ENCODE peak calls at places on chromosomes 6 and 20, in ten cellular contexts. One of them, this sample, is unnamed.
A peak's percentile ranks its signal among the peaks of the same experiment; 100 is the strongest.

GRCh38 chr6:136016228-136017225 is 165.0 kb downstream of the PDE7B start:
- DNase-seq in mucosa of gallbladder: no peak
- DNase-seq in psoas muscle: no peak
- DNase-seq in suprapubic skin: no peak
- DNase-seq in BE2C: no peak
- DNase-seq in stimulated activated CD8-positive, alpha-beta memory T cell treated with anti-CD3 and anti-CD28 coated beads, Interleukin-4, amount 100 ng/mL, for 1 hour: no peak
- DNase-seq in stimulated activated CD4-positive, alpha-beta T cell treated with anti-CD3 and anti-CD28 coated beads, TNF-alpha, amount 100 ng/mL, for 24 hours: no peak
- DNase-seq in ELR: peak; percentile 49
- DNase-seq in left ventricle myocardium inferior: no peak
- DNase-seq in astrocyte of the cerebellum: no peak
- DNase-seq in this sample: no peak

GRCh38 chr6:80316655-80317332 is 210.3 kb downstream of the BCKDHB start:
- DNase-seq in mucosa of gallbladder: no peak
- DNase-seq in psoas muscle: no peak
- DNase-seq in suprapubic skin: no peak
- DNase-seq in BE2C: no peak
- DNase-seq in stimulated activated CD8-positive, alpha-beta memory T cell treated with anti-CD3 and anti-CD28 coated beads, Interleukin-4, amount 100 ng/mL, for 1 hour: no peak
- DNase-seq in stimulated activated CD4-positive, alpha-beta T cell treated with anti-CD3 and anti-CD28 coated beads, TNF-alpha, amount 100 ng/mL, for 24 hours: no peak
- DNase-seq in ELR: no peak
- DNase-seq in left ventricle myocardium inferior: no peak
- DNase-seq in astrocyte of the cerebellum: no peak
- DNase-seq in this sample: no peak

GRCh38 chr6:4776967-4777925 is 1.0 kb downstream of the CDYL start:
- DNase-seq in mucosa of gallbladder: no peak
- DNase-seq in psoas muscle: no peak
- DNase-seq in suprapubic skin: peak; percentile 66
- DNase-seq in BE2C: peak; percentile 10
- DNase-seq in stimulated activated CD8-positive, alpha-beta memory T cell treated with anti-CD3 and anti-CD28 coated beads, Interleukin-4, amount 100 ng/mL, for 1 hour: no peak
- DNase-seq in stimulated activated CD4-positive, alpha-beta T cell treated with anti-CD3 and anti-CD28 coated beads, TNF-alpha, amount 100 ng/mL, for 24 hours: no peak
- DNase-seq in ELR: peak; percentile 50
- DNase-seq in left ventricle myocardium inferior: no peak
- DNase-seq in astrocyte of the cerebellum: peak; percentile 31
- DNase-seq in this sample: peak; percentile 16

GRCh38 chr6:111663692-111664564 is 58.2 kb upstream of the TRAF3IP2 start:
- DNase-seq in mucosa of gallbladder: no peak
- DNase-seq in psoas muscle: peak; percentile 66
- DNase-seq in suprapubic skin: no peak
- DNase-seq in BE2C: peak; percentile 88
- DNase-seq in stimulated activated CD8-positive, alpha-beta memory T cell treated with anti-CD3 and anti-CD28 coated beads, Interleukin-4, amount 100 ng/mL, for 1 hour: no peak
- DNase-seq in stimulated activated CD4-positive, alpha-beta T cell treated with anti-CD3 and anti-CD28 coated beads, TNF-alpha, amount 100 ng/mL, for 24 hours: no peak
- DNase-seq in ELR: peak; percentile 47
- DNase-seq in left ventricle myocardium inferior: peak; percentile 74
- DNase-seq in astrocyte of the cerebellum: no peak
- DNase-seq in this sample: no peak

GRCh38 chr6:99446076-99446475 is 21.0 kb upstream of the PNISR start:
- DNase-seq in mucosa of gallbladder: no peak
- DNase-seq in psoas muscle: no peak
- DNase-seq in suprapubic skin: no peak
- DNase-seq in BE2C: no peak
- DNase-seq in stimulated activated CD8-positive, alpha-beta memory T cell treated with anti-CD3 and anti-CD28 coated beads, Interleukin-4, amount 100 ng/mL, for 1 hour: no peak
- DNase-seq in stimulated activated CD4-positive, alpha-beta T cell treated with anti-CD3 and anti-CD28 coated beads, TNF-alpha, amount 100 ng/mL, for 24 hours: no peak
- DNase-seq in ELR: no peak
- DNase-seq in left ventricle myocardium inferior: no peak
- DNase-seq in astrocyte of the cerebellum: no peak
- DNase-seq in this sample: no peak

GRCh38 chr6:107274288-107274687 is 159.0 kb upstream of the BEND3 start:
- DNase-seq in mucosa of gallbladder: no peak
- DNase-seq in psoas muscle: no peak
- DNase-seq in suprapubic skin: no peak
- DNase-seq in BE2C: no peak
- DNase-seq in stimulated activated CD8-positive, alpha-beta memory T cell treated with anti-CD3 and anti-CD28 coated beads, Interleukin-4, amount 100 ng/mL, for 1 hour: no peak
- DNase-seq in stimulated activated CD4-positive, alpha-beta T cell treated with anti-CD3 and anti-CD28 coated beads, TNF-alpha, amount 100 ng/mL, for 24 hours: no peak
- DNase-seq in ELR: no peak
- DNase-seq in left ventricle myocardium inferior: no peak
- DNase-seq in astrocyte of the cerebellum: no peak
- DNase-seq in this sample: no peak

GRCh38 chr20:50729925-50730764 is 1.2 kb upstream of the PARD6B start:
- DNase-seq in mucosa of gallbladder: no peak
- DNase-seq in psoas muscle: no peak
- DNase-seq in suprapubic skin: no peak
- DNase-seq in BE2C: no peak
- DNase-seq in stimulated activated CD8-positive, alpha-beta memory T cell treated with anti-CD3 and anti-CD28 coated beads, Interleukin-4, amount 100 ng/mL, for 1 hour: no peak
- DNase-seq in stimulated activated CD4-positive, alpha-beta T cell treated with anti-CD3 and anti-CD28 coated beads, TNF-alpha, amount 100 ng/mL, for 24 hours: no peak
- DNase-seq in ELR: peak; percentile 51
- DNase-seq in left ventricle myocardium inferior: no peak
- DNase-seq in astrocyte of the cerebellum: no peak
- DNase-seq in this sample: no peak

GRCh38 chr6:33692760-33693158 is 18.7 kb downstream of the UQCC2 start:
- DNase-seq in mucosa of gallbladder: peak; percentile 37
- DNase-seq in psoas muscle: peak; percentile 59
- DNase-seq in suprapubic skin: no peak
- DNase-seq in BE2C: no peak
- DNase-seq in stimulated activated CD8-positive, alpha-beta memory T cell treated with anti-CD3 and anti-CD28 coated beads, Interleukin-4, amount 100 ng/mL, for 1 hour: no peak
- DNase-seq in stimulated activated CD4-positive, alpha-beta T cell treated with anti-CD3 and anti-CD28 coated beads, TNF-alpha, amount 100 ng/mL, for 24 hours: no peak
- DNase-seq in ELR: peak; percentile 90
- DNase-seq in left ventricle myocardium inferior: no peak
- DNase-seq in astrocyte of the cerebellum: no peak
- DNase-seq in this sample: peak; percentile 64

GRCh38 chr20:52231230-52231746 is 39.7 kb upstream of the ZFP64 start:
- DNase-seq in mucosa of gallbladder: no peak
- DNase-seq in psoas muscle: no peak
- DNase-seq in suprapubic skin: no peak
- DNase-seq in BE2C: no peak
- DNase-seq in stimulated activated CD8-positive, alpha-beta memory T cell treated with anti-CD3 and anti-CD28 coated beads, Interleukin-4, amount 100 ng/mL, for 1 hour: no peak
- DNase-seq in stimulated activated CD4-positive, alpha-beta T cell treated with anti-CD3 and anti-CD28 coated beads, TNF-alpha, amount 100 ng/mL, for 24 hours: no peak
- DNase-seq in ELR: no peak
- DNase-seq in left ventricle myocardium inferior: no peak
- DNase-seq in astrocyte of the cerebellum: no peak
- DNase-seq in this sample: no peak